ENCODE peak calls at places on chromosomes 2 and 18, in six cellular contexts. Y is cardiac muscle cell; N is neuronal stem cell; W is Panc1; S is AG04450; D is effector memory CD4-positive, alpha-beta T cell. R is an unnamed sample.

GRCh38 chr2:12555012-12555645 is 161.6 kb upstream of the TRIB2 start:
- DNase-seq in N (no peak), D (no peak), S (no peak), Y (no peak), W (no peak), R (no peak)

GRCh38 chr2:96810783-96811192 is 5.3 kb upstream of the CNNM3 start:
- DNase-seq in D (no peak), W (no peak), N (no peak), Y (no peak), S (no peak), R (peak)

GRCh38 chr2:238308177-238308576 is 12.1 kb upstream of the TRAF3IP1 start:
- DNase-seq in W (no peak), S (no peak), N (no peak), Y (no peak), D (no peak), R (no peak)

GRCh38 chr18:48290162-48290926 is 118.8 kb downstream of the ZBTB7C start:
- DNase-seq in W (no peak), D (no peak), N (no peak), S (no peak), Y (no peak), R (no peak)

GRCh38 chr2:174590928-174591648 is 6.5 kb downstream of the WIPF1 start:
- DNase-seq in W (no peak), D (no peak), S (no peak), Y (no peak), N (no peak), R (no peak)

GRCh38 chr2:68151037-68151436 is 6.7 kb upstream of the PNO1 start:
- DNase-seq in S (no peak), Y (no peak), N (no peak), D (no peak), W (no peak), R (no peak)

GRCh38 chr2:113886479-113887383 is 3.2 kb upstream of the ACTR3 start:
- DNase-seq in W (no peak), Y (no peak), N (no peak), S (peak), D (no peak), R (no peak)

GRCh38 chr2:227191367-227191766 is 26.9 kb downstream of the COL4A3 start:
- DNase-seq in W (no peak), D (no peak), N (no peak), Y (peak), S (no peak), R (no peak)

GRCh38 chr2:224786848-224787247 is 70.7 kb upstream of the CCDC195 start:
- DNase-seq in N (no peak), Y (no peak), W (no peak), D (no peak), S (no peak), R (no peak)

GRCh38 chr18:48003426-48004349 is 73.2 kb upstream of the SMAD2 start:
- DNase-seq in N (no peak), S (no peak), Y (no peak), D (no peak), W (no peak), R (no peak)

GRCh38 chr2:240791821-240792657 is 28.0 kb downstream of the KIF1A start:
- DNase-seq in Y (peak), D (no peak), S (no peak), N (peak), W (no peak), R (no peak)

GRCh38 chr2:66507673-66508127 is 72.8 kb downstream of the MEIS1 start:
- DNase-seq in N (peak), D (no peak), Y (peak), S (no peak), W (no peak), R (no peak)
- H3K4me3 ChIP-seq in N (no peak), D (no peak), Y (no peak), S (no peak), W (no peak), R (no peak)

DNA sequence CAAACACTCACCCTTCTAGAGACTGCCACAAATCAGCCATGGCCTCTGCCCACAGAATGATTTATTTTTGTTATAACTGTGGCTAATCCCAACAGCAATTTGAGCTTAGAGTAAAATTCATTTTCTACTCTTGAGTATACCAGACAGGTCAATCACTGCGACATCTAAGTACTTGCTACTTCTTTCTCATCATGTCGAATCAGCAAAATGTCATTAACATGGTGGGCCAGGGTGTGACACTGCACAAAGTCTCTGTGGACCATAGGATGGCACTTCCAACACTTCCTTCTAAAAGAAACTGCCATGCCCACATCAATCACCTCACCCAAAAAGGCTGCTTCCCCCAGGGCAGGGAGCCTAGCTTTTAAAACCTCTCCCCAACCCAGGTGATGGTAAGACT is 64.4 kb downstream of the KCNG3 start:
- DNase-seq in W (no peak), Y (no peak), D (no peak), S (no peak), N (no peak), R (no peak)
- H3K4me3 ChIP-seq in W (no peak), Y (no peak), D (no peak), S (no peak), N (no peak), R (no peak)

DNA sequence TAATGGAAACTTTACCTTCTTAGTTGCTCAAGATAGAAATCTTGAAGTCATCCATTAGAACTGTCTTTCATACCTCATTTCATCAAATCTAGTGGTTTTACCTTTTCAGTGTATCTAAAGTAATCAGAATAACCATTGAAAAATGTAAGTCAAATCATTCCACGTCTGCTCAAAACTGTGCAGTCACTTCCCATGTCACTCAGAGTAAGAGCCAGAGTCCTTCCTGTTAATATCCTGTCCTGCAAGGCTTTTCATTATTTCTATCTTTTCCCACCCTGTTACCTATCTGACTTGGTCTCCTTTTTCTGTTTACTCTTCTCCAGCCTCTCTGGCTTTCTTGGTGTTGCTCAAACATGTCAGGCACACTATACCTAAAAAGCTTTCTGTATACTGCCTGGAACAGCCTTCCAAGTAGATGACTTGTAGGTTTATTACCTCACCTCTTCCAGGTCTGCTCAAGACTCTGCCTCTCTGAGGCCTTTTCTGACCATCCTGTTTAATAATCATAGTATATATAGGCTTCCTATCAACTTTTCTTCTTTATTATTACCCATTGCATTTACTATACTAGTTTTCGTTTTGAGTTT is 3.4 kb downstream of the C2orf69 start:
- DNase-seq in Y (no peak), W (no peak), S (no peak), N (no peak), D (no peak), R (no peak)
- H3K4me3 ChIP-seq in Y (no peak), W (no peak), S (no peak), N (no peak), D (no peak), R (no peak)

GRCh38 chr2:45532171-45532570 is 78.9 kb downstream of the SRBD1 start:
- DNase-seq in N (no peak), D (no peak), W (no peak), S (no peak), Y (no peak), R (no peak)

GRCh38 chr2:45533771-45534170 is 77.3 kb downstream of the SRBD1 start:
- DNase-seq in W (no peak), Y (no peak), D (no peak), S (peak), N (no peak), R (no peak)
- H3K4me3 ChIP-seq in W (no peak), Y (no peak), D (no peak), S (no peak), N (no peak), R (no peak)

GRCh38 chr18:25352629-25353005 is 651 bp upstream of the ZNF521 start:
- DNase-seq in W (no peak), S (no peak), Y (no peak), N (peak), D (no peak), R (no peak)

GRCh38 chr18:25350561-25351201 is 1.3 kb downstream of the ZNF521 start:
- DNase-seq in W (no peak), Y (peak), D (no peak), S (peak), N (peak), R (peak)

GRCh38 chr18:25351773-25352628 is at the start of gene ZNF521:
- DNase-seq in N (peak), D (peak), W (no peak), Y (peak), S (peak), R (peak)

GRCh38 chr18:25351280-25351772 is 640 bp downstream of the ZNF521 start:
- DNase-seq in W (no peak), N (peak), S (no peak), Y (no peak), D (no peak), R (no peak)

GRCh38 chr18:25353080-25353479 is 1.1 kb upstream of the ZNF521 start:
- DNase-seq in S (no peak), D (no peak), N (no peak), Y (no peak), W (no peak), R (no peak)
- H3K4me3 ChIP-seq in S (peak), D (no peak), N (no peak), Y (peak), W (no peak), R (no peak)

GRCh38 chr2:230715201-230715600 is 2.6 kb downstream of the CAB39 start:
- DNase-seq in D (no peak), S (no peak), N (no peak), W (no peak), Y (no peak), R (no peak)
- H3K4me3 ChIP-seq in D (peak), S (peak), N (no peak), W (peak), Y (no peak), R (peak)

DNA sequence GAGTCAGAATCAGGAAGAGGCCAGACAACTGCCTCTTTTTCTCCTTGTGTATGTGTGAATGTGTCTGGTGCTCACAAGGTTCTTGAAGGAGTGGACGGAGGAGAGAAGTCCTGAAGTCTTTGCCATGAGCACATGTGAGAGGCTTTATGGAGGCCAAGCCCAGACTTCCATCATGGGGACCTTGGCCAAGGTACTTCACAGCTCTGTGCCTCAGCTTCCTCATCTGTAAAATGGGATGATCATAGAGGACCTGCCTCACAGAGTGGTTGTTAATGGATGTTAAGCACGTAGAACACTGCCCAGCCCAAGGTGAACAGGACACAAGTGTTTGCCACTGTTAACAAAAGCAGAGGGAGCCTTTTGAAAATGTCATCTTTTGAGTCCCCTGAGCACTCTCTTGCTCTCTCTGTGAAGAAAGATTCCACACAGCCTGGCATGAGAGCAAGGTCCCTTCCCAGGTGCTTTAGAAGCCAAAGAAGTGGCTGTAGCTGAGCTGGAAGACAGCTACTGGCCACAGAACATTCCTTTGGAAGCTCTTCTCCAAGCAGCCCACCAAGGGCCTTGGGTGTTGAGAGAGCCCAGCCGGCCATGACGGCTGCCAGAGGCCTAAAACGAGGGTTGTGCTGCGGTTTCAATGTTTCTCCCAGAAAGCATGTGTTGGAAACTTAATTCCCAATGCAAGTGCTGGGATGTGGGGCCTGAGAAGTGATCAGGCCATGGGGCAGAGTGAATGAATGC is 41.8 kb upstream of the ASPRV1 start:
- DNase-seq in Y (no peak), S (no peak), W (no peak), D (no peak), N (no peak), R (no peak)
- H3K4me3 ChIP-seq in Y (no peak), S (no peak), W (no peak), D (no peak), N (no peak), R (no peak)

GRCh38 chr2:176491172-176491904 is 222.1 kb downstream of the MTX2 start:
- DNase-seq in D (no peak), W (no peak), N (no peak), S (peak), Y (no peak), R (no peak)

GRCh38 chr2:176492583-176492982 is 223.3 kb downstream of the MTX2 start:
- DNase-seq in W (no peak), S (no peak), D (no peak), N (no peak), Y (no peak), R (no peak)

GRCh38 chr2:176493221-176493825 is 224.1 kb downstream of the MTX2 start:
- DNase-seq in Y (no peak), N (no peak), D (no peak), W (no peak), S (no peak), R (no peak)

GRCh38 chr2:176488446-176488845 is 219.2 kb downstream of the MTX2 start:
- DNase-seq in W (no peak), Y (no peak), D (no peak), S (no peak), N (no peak), R (no peak)

GRCh38 chr2:176490061-176490861 is 221.0 kb downstream of the MTX2 start:
- DNase-seq in N (peak), D (no peak), Y (peak), W (no peak), S (no peak), R (peak)
- H3K4me3 ChIP-seq in N (no peak), D (no peak), Y (no peak), W (no peak), S (no peak), R (no peak)

R was measured in left lung.